ENCODE peak calls at places on chromosomes 11 and 22, in nine cellular contexts. Z is omental fat pad; Y is fibroblast of pulmonary artery; C is upper lobe of left lung; L is Calu3; T is effector memory CD4-positive, alpha-beta T cell; O is NCI-H2171; X is amygdala; G is CD4-positive, alpha-beta T cell. B is an unnamed sample.

GRCh38 chr11:64341851-64342791 is 2.1 kb downstream of the CCDC88B start:
- DNase-seq in Z (peak), Y (peak), C (peak), L (peak), T (peak), O (peak), X (peak), G (peak), B (peak)

GRCh38 chr11:87281496-87281895 is 243.8 kb downstream of the TMEM135 start:
- DNase-seq in Z (no peak), Y (peak), C (no peak), L (no peak), T (no peak), O (no peak), X (no peak), G (no peak), B (no peak)

GRCh38 chr11:21289686-21290085 is 620.3 kb downstream of the NELL1 start:
- DNase-seq in Z (no peak), Y (no peak), C (no peak), L (no peak), T (no peak), O (no peak), X (no peak), G (no peak), B (no peak)

GRCh38 chr11:75813622-75814039 is 1.4 kb upstream of the UVRAG start:
- DNase-seq in Z (no peak), Y (peak), C (no peak), L (no peak), T (no peak), O (no peak), X (no peak), G (no peak), B (no peak)

GRCh38 chr22:20571531-20572007 is 64.2 kb downstream of the MED15 start:
- DNase-seq in Z (no peak), Y (peak), C (no peak), L (peak), T (peak), O (no peak), X (no peak), G (peak), B (peak)

GRCh38 chr22:43851979-43852307 is 10.4 kb downstream of the SULT4A1 start:
- DNase-seq in Z (no peak), Y (no peak), C (no peak), L (no peak), T (no peak), O (no peak), X (no peak), G (no peak), B (no peak)

GRCh38 chr11:83105167-83105566 is 33.5 kb upstream of the RAB30 start:
- DNase-seq in Z (no peak), Y (no peak), C (no peak), L (no peak), T (no peak), O (no peak), X (no peak), G (no peak), B (no peak)

GRCh38 chr22:50530280-50530856 is 556 bp upstream of the TYMP start:
- DNase-seq in Z (no peak), Y (peak), C (peak), L (no peak), T (no peak), O (no peak), X (no peak), G (no peak), B (no peak)

GRCh38 chr11:130096823-130097222 is 27.1 kb downstream of the APLP2 start:
- DNase-seq in Z (no peak), Y (no peak), C (no peak), L (no peak), T (no peak), O (no peak), X (no peak), G (no peak), B (no peak)

GRCh38 chr11:117857734-117858369 is 18.6 kb downstream of the FXYD6 start:
- DNase-seq in Z (no peak), Y (no peak), C (no peak), L (no peak), T (no peak), O (no peak), X (no peak), G (no peak), B (no peak)

GRCh38 chr11:36118084-36118483 is 171.1 kb downstream of the COMMD9 start:
- DNase-seq in Z (no peak), Y (no peak), C (no peak), L (no peak), T (no peak), O (no peak), X (no peak), G (no peak), B (no peak)

GRCh38 chr22:46748948-46749681 is 11.1 kb upstream of the CERK start:
- DNase-seq in Z (no peak), Y (peak), C (no peak), L (peak), T (peak), O (no peak), X (no peak), G (peak), B (no peak)

GRCh38 chr22:41308054-41308453 is 6.7 kb downstream of the ZC3H7B start:
- DNase-seq in Z (no peak), Y (no peak), C (no peak), L (no peak), T (no peak), O (no peak), X (no peak), G (no peak), B (no peak)

GRCh38 chr11:36243641-36244040 is 45.6 kb downstream of the COMMD9 start:
- DNase-seq in Z (no peak), Y (no peak), C (no peak), L (no peak), T (no peak), O (no peak), X (peak), G (no peak), B (no peak)

GRCh38 chr11:44858796-44859527 is 91.7 kb downstream of the TP53I11 start:
- DNase-seq in Z (no peak), Y (no peak), C (no peak), L (no peak), T (no peak), O (no peak), X (no peak), G (no peak), B (no peak)

GRCh38 chr11:36699271-36699670 is 101.2 kb upstream of the RAG2 start:
- DNase-seq in Z (no peak), Y (no peak), C (no peak), L (no peak), T (no peak), O (no peak), X (no peak), G (no peak), B (no peak)

GRCh38 chr11:57202282-57202681 is 20.5 kb downstream of the LRRC55 start:
- DNase-seq in Z (no peak), Y (no peak), C (no peak), L (no peak), T (no peak), O (no peak), X (no peak), G (no peak), B (no peak)

GRCh38 chr11:77073328-77074001 is 6.7 kb downstream of the CAPN5 start:
- DNase-seq in Z (peak), Y (peak), C (peak), L (peak), T (no peak), O (no peak), X (peak), G (no peak), B (peak)

GRCh38 chr11:34745209-34745608 is 124.3 kb downstream of the EHF start:
- DNase-seq in Z (no peak), Y (peak), C (no peak), L (no peak), T (no peak), O (no peak), X (no peak), G (no peak), B (no peak)

GRCh38 chr11:77401486-77402217 is 72.2 kb downstream of the PAK1 start:
- DNase-seq in Z (no peak), Y (no peak), C (no peak), L (no peak), T (no peak), O (peak), X (no peak), G (no peak), B (no peak)

GRCh38 chr22:19966908-19967750 is 25.5 kb upstream of the TXNRD2 start:
- DNase-seq in Z (no peak), Y (no peak), C (no peak), L (no peak), T (no peak), O (no peak), X (no peak), G (no peak), B (no peak)

GRCh38 chr22:36425977-36426523 is 38.3 kb upstream of the MYH9 start:
- DNase-seq in Z (no peak), Y (peak), C (no peak), L (no peak), T (no peak), O (no peak), X (no peak), G (no peak), B (peak)

GRCh38 chr22:27801197-27801615 is 350 bp downstream of the MN1 start:
- DNase-seq in Z (no peak), Y (peak), C (no peak), L (peak), T (no peak), O (peak), X (no peak), G (no peak), B (peak)

GRCh38 chr11:94417386-94417987 is 16.3 kb upstream of the GPR83 start:
- DNase-seq in Z (no peak), Y (peak), C (no peak), L (no peak), T (no peak), O (no peak), X (no peak), G (no peak), B (peak)

GRCh38 chr22:40485813-40486610 is 115.6 kb downstream of the SGSM3 start:
- DNase-seq in Z (no peak), Y (peak), C (no peak), L (no peak), T (no peak), O (no peak), X (no peak), G (no peak), B (no peak)

GRCh38 chr22:29313126-29314071 is 2.1 kb downstream of the RASL10A start:
- DNase-seq in Z (no peak), Y (peak), C (no peak), L (no peak), T (no peak), O (no peak), X (peak), G (no peak), B (no peak)

GRCh38 chr11:762421-763072 is 14.7 kb downstream of the GATD1 start:
- DNase-seq in Z (no peak), Y (peak), C (peak), L (peak), T (no peak), O (peak), X (peak), G (no peak), B (no peak)

GRCh38 chr11:43555811-43556210 is 124.7 kb upstream of the HSD17B12 start:
- DNase-seq in Z (no peak), Y (peak), C (no peak), L (no peak), T (no peak), O (no peak), X (no peak), G (no peak), B (no peak)

GRCh38 chr11:63583288-63583687 is 20.1 kb upstream of the PLAAT2 start:
- DNase-seq in Z (no peak), Y (peak), C (no peak), L (no peak), T (no peak), O (no peak), X (no peak), G (no peak), B (no peak)

B was measured in SJCRH30.